ENCODE peak calls at places on chromosomes 1 and 21, in five cellular contexts. One of them, this sample, is unnamed.

GRCh38 chr1:23619299-23620188 is 60.2 kb upstream of the ID3 start:
- DNase-seq in prostate gland: peak
- DNase-seq in stomach: peak
- DNase-seq in upper lobe of right lung: peak
- DNase-seq in GM12878: no peak
- DNase-seq in this sample: no peak

GRCh38 chr1:159040206-159040605 is 30.5 kb downstream of the IFI16 start:
- DNase-seq in stomach: no peak
- DNase-seq in GM12878: no peak
- DNase-seq in prostate gland: no peak
- DNase-seq in upper lobe of right lung: no peak
- DNase-seq in this sample: no peak

GRCh38 chr21:38489283-38489677 is 9.0 kb downstream of the ERG start:
- DNase-seq in stomach: no peak
- DNase-seq in prostate gland: no peak
- DNase-seq in upper lobe of right lung: no peak
- DNase-seq in GM12878: no peak
- DNase-seq in this sample: no peak

GRCh38 chr21:17386498-17386897 is 126.3 kb upstream of the CXADR start:
- DNase-seq in GM12878: no peak
- DNase-seq in prostate gland: no peak
- DNase-seq in upper lobe of right lung: no peak
- DNase-seq in stomach: no peak
- DNase-seq in this sample: no peak

GRCh38 chr1:201885531-201886075 is 3.1 kb upstream of the SHISA4 start:
- DNase-seq in stomach: no peak
- DNase-seq in upper lobe of right lung: no peak
- DNase-seq in GM12878: no peak
- DNase-seq in prostate gland: no peak
- DNase-seq in this sample: peak

GRCh38 chr1:96445296-96445695 is 276.3 kb upstream of the PTBP2 start:
- DNase-seq in prostate gland: no peak
- DNase-seq in stomach: no peak
- DNase-seq in upper lobe of right lung: no peak
- DNase-seq in GM12878: no peak
- DNase-seq in this sample: no peak

GRCh38 chr1:100249155-100249536 is 488 bp downstream of the DBT start:
- DNase-seq in prostate gland: no peak
- DNase-seq in GM12878: no peak
- DNase-seq in stomach: no peak
- DNase-seq in upper lobe of right lung: no peak
- DNase-seq in this sample: no peak

GRCh38 chr1:3651939-3652537 is at the start of gene TP73:
- DNase-seq in upper lobe of right lung: peak
- DNase-seq in GM12878: no peak
- DNase-seq in prostate gland: no peak
- DNase-seq in stomach: no peak
- DNase-seq in this sample: no peak

GRCh38 chr1:20466231-20466630 is 19.8 kb downstream of the CAMK2N1 start:
- DNase-seq in upper lobe of right lung: no peak
- DNase-seq in stomach: no peak
- DNase-seq in GM12878: no peak
- DNase-seq in prostate gland: no peak
- DNase-seq in this sample: no peak

GRCh38 chr1:39529901-39530535 is 38.6 kb downstream of the BMP8A start:
- DNase-seq in prostate gland: no peak
- DNase-seq in stomach: no peak
- DNase-seq in GM12878: no peak
- DNase-seq in upper lobe of right lung: no peak
- DNase-seq in this sample: no peak

GRCh38 chr1:50348449-50349241 is 74.6 kb downstream of the DMRTA2 start:
- DNase-seq in stomach: peak
- DNase-seq in GM12878: no peak
- DNase-seq in upper lobe of right lung: no peak
- DNase-seq in prostate gland: peak
- DNase-seq in this sample: peak

GRCh38 chr1:15028117-15028516 is 125.4 kb upstream of the TMEM51 start:
- DNase-seq in prostate gland: no peak
- DNase-seq in upper lobe of right lung: no peak
- DNase-seq in GM12878: no peak
- DNase-seq in stomach: no peak
- DNase-seq in this sample: peak

GRCh38 chr21:45365608-45366241 is 39.2 kb upstream of the COL18A1 start:
- DNase-seq in stomach: no peak
- DNase-seq in upper lobe of right lung: no peak
- DNase-seq in prostate gland: no peak
- DNase-seq in GM12878: no peak
- DNase-seq in this sample: no peak

GRCh38 chr21:42254631-42255030 is 35.7 kb downstream of the ABCG1 start:
- DNase-seq in stomach: no peak
- DNase-seq in GM12878: no peak
- DNase-seq in prostate gland: no peak
- DNase-seq in upper lobe of right lung: no peak
- DNase-seq in this sample: no peak

GRCh38 chr1:199742547-199742946 is 285.0 kb upstream of the NR5A2 start:
- DNase-seq in upper lobe of right lung: no peak
- DNase-seq in stomach: no peak
- DNase-seq in GM12878: no peak
- DNase-seq in prostate gland: no peak
- DNase-seq in this sample: no peak

GRCh38 chr1:182149411-182149965 is 88.0 kb upstream of the ZNF648 start:
- DNase-seq in prostate gland: no peak
- DNase-seq in GM12878: no peak
- DNase-seq in stomach: peak
- DNase-seq in upper lobe of right lung: no peak
- DNase-seq in this sample: peak

GRCh38 chr1:209207701-209208286 is 375.7 kb upstream of the CAMK1G start:
- DNase-seq in stomach: peak
- DNase-seq in upper lobe of right lung: peak
- DNase-seq in prostate gland: peak
- DNase-seq in GM12878: no peak
- DNase-seq in this sample: no peak

GRCh38 chr1:167510880-167511279 is 7.4 kb downstream of the CD247 start:
- DNase-seq in upper lobe of right lung: no peak
- DNase-seq in stomach: no peak
- DNase-seq in GM12878: no peak
- DNase-seq in prostate gland: no peak
- DNase-seq in this sample: no peak

GRCh38 chr1:213622365-213623087 is 365.2 kb upstream of the PROX1 start:
- DNase-seq in upper lobe of right lung: no peak
- DNase-seq in GM12878: peak
- DNase-seq in prostate gland: no peak
- DNase-seq in stomach: no peak
- DNase-seq in this sample: no peak

GRCh38 chr1:147223740-147224615 is 1.2 kb downstream of the FMO5 start:
- DNase-seq in GM12878: no peak
- DNase-seq in upper lobe of right lung: no peak
- DNase-seq in prostate gland: no peak
- DNase-seq in stomach: no peak
- DNase-seq in this sample: no peak
- H3K27ac ChIP-seq in GM12878: no peak
- H3K27ac ChIP-seq in upper lobe of right lung: peak
- H3K27ac ChIP-seq in prostate gland: no peak
- H3K27ac ChIP-seq in stomach: peak
- H3K27ac ChIP-seq in this sample: no peak

GRCh38 chr1:229558460-229559335 is at the start of gene ABCB10:
- DNase-seq in GM12878: peak
- DNase-seq in upper lobe of right lung: peak
- DNase-seq in stomach: peak
- DNase-seq in prostate gland: peak
- DNase-seq in this sample: peak
- TF ChIP-seq CTCF in GM12878: peak
- TF ChIP-seq CTCF in upper lobe of right lung: peak
- TF ChIP-seq CTCF in stomach: peak
- TF ChIP-seq CTCF in prostate gland: peak
- TF ChIP-seq CTCF in this sample: peak

GRCh38 chr1:9382923-9383491 is 90.3 kb downstream of the SPSB1 start:
- DNase-seq in GM12878: no peak
- DNase-seq in stomach: no peak
- DNase-seq in upper lobe of right lung: no peak
- DNase-seq in prostate gland: no peak
- DNase-seq in this sample: no peak
- H3K27ac ChIP-seq in GM12878: no peak
- H3K27ac ChIP-seq in stomach: no peak
- H3K27ac ChIP-seq in upper lobe of right lung: no peak
- H3K27ac ChIP-seq in prostate gland: no peak
- H3K27ac ChIP-seq in this sample: peak

DNA sequence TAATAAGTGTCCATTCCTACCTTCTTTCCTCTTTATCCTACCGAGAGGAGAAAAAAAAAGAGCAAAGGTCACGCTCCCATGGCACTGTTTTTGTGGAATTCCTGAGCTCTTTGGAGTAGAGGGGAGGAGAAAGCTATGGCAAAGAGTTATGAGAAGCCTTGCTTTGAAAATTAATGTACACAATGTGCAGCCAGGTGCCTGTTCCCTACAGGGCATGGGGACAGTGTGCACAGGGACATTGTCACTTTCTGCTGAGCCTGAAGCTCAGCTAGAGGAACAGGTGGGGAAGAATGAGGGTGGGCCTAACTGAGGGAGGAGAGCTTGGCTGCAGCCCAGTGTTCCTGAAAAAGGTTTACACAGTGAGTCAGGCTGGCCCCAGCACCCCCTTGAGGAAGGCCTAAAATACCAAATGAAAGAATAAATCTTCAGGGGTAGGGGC is 66.1 kb downstream of the PLXNA2 start:
- DNase-seq in stomach: peak
- DNase-seq in upper lobe of right lung: peak
- DNase-seq in prostate gland: peak
- DNase-seq in GM12878: no peak
- DNase-seq in this sample: no peak
- TF ChIP-seq CTCF in stomach: no peak
- TF ChIP-seq CTCF in upper lobe of right lung: no peak
- TF ChIP-seq CTCF in prostate gland: no peak
- TF ChIP-seq CTCF in GM12878: no peak
- TF ChIP-seq CTCF in this sample: no peak

GRCh38 chr1:179875606-179876288 is 1.9 kb downstream of the TOR1AIP2 start:
- DNase-seq in stomach: no peak
- DNase-seq in GM12878: no peak
- DNase-seq in upper lobe of right lung: no peak
- DNase-seq in prostate gland: no peak
- DNase-seq in this sample: no peak
- H3K27ac ChIP-seq in stomach: peak
- H3K27ac ChIP-seq in GM12878: no peak
- H3K27ac ChIP-seq in upper lobe of right lung: peak
- H3K27ac ChIP-seq in prostate gland: no peak
- H3K27ac ChIP-seq in this sample: peak

GRCh38 chr1:173341307-173341706 is 134.2 kb upstream of the TNFSF4 start:
- DNase-seq in GM12878: no peak
- DNase-seq in prostate gland: no peak
- DNase-seq in stomach: no peak
- DNase-seq in upper lobe of right lung: no peak
- DNase-seq in this sample: peak
- TF ChIP-seq CTCF in GM12878: no peak
- TF ChIP-seq CTCF in prostate gland: no peak
- TF ChIP-seq CTCF in stomach: no peak
- TF ChIP-seq CTCF in upper lobe of right lung: no peak
- TF ChIP-seq CTCF in this sample: no peak

DNA sequence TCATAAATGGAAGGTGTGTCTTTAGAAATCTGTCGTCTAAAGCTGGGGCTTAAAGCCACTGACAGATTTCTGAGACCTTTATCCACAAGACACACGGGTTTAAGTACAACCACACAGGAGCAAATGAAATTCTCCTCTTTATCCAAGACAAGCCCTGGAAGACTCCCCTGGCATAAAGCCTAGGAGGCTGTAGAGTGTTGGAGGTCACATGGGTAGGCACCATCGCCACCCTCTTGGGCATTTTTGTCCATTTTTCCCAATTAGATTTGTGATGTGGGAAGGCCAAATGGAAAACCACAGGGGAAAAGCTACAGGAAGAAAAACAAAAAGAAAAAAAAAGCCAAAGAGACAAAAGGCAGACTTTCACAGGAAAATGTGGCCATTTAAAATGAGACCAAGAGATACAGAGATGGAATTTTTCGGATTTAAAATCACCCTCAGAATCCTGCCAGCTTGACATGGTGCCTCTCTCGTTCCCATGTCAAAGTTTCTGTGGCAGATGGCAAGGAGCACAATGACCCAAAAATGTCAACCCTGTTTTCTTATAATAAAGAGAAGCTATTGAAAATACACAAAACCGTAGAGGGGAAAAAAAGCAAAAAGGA is 91.9 kb downstream of the PLD5 start:
- DNase-seq in upper lobe of right lung: no peak
- DNase-seq in GM12878: no peak
- DNase-seq in stomach: no peak
- DNase-seq in prostate gland: no peak
- DNase-seq in this sample: no peak
- H3K27ac ChIP-seq in upper lobe of right lung: no peak
- H3K27ac ChIP-seq in GM12878: no peak
- H3K27ac ChIP-seq in stomach: no peak
- H3K27ac ChIP-seq in prostate gland: no peak
- H3K27ac ChIP-seq in this sample: no peak

GRCh38 chr21:33820371-33820770 is 95.2 kb downstream of the ATP5PO start:
- DNase-seq in stomach: no peak
- DNase-seq in prostate gland: no peak
- DNase-seq in upper lobe of right lung: no peak
- DNase-seq in GM12878: no peak
- DNase-seq in this sample: no peak

GRCh38 chr21:33817663-33818433 is 97.8 kb downstream of the ATP5PO start:
- DNase-seq in GM12878: no peak
- DNase-seq in stomach: no peak
- DNase-seq in upper lobe of right lung: no peak
- DNase-seq in prostate gland: no peak
- DNase-seq in this sample: no peak

GRCh38 chr21:33825419-33825818 is 90.2 kb downstream of the ATP5PO start:
- DNase-seq in prostate gland: no peak
- DNase-seq in stomach: no peak
- DNase-seq in GM12878: no peak
- DNase-seq in upper lobe of right lung: no peak
- DNase-seq in this sample: no peak

GRCh38 chr21:33824156-33824941 is 91.3 kb downstream of the ATP5PO start:
- DNase-seq in upper lobe of right lung: no peak
- DNase-seq in stomach: no peak
- DNase-seq in GM12878: no peak
- DNase-seq in prostate gland: no peak
- DNase-seq in this sample: no peak

GRCh38 chr21:33821580-33822322 is 93.9 kb downstream of the ATP5PO start:
- DNase-seq in upper lobe of right lung: no peak
- DNase-seq in prostate gland: no peak
- DNase-seq in stomach: no peak
- DNase-seq in GM12878: no peak
- DNase-seq in this sample: no peak
- TF ChIP-seq CTCF in upper lobe of right lung: no peak
- TF ChIP-seq CTCF in prostate gland: no peak
- TF ChIP-seq CTCF in stomach: no peak
- TF ChIP-seq CTCF in GM12878: no peak
- TF ChIP-seq CTCF in this sample: no peak